ENCODE peak calls at places on chromosome 21, in six cellular contexts. One of them, this sample, is unnamed.

GRCh38 chr21:36735724-36736310 is 36.9 kb downstream of the SIM2 start:
- DNase-seq in GM13977: no peak
- DNase-seq in astrocyte of the spinal cord: no peak
- DNase-seq in fibroblast of pulmonary artery: no peak
- DNase-seq in lower lobe of right lung: no peak
- DNase-seq in CD4-positive, alpha-beta T cell: no peak
- DNase-seq in this sample: no peak

GRCh38 chr21:40516336-40516735 is 330.6 kb downstream of the DSCAM start:
- DNase-seq in astrocyte of the spinal cord: no peak
- DNase-seq in GM13977: no peak
- DNase-seq in fibroblast of pulmonary artery: no peak
- DNase-seq in CD4-positive, alpha-beta T cell: no peak
- DNase-seq in lower lobe of right lung: no peak
- DNase-seq in this sample: no peak

GRCh38 chr21:36075953-36076352 is 6.1 kb downstream of the CBR1 start:
- DNase-seq in GM13977: no peak
- DNase-seq in CD4-positive, alpha-beta T cell: no peak
- DNase-seq in astrocyte of the spinal cord: no peak
- DNase-seq in lower lobe of right lung: no peak
- DNase-seq in fibroblast of pulmonary artery: no peak
- DNase-seq in this sample: no peak

GRCh38 chr21:39863111-39863510 is 4.1 kb upstream of the PCP4 start:
- DNase-seq in GM13977: no peak
- DNase-seq in CD4-positive, alpha-beta T cell: no peak
- DNase-seq in lower lobe of right lung: peak; percentile 65
- DNase-seq in astrocyte of the spinal cord: peak; percentile 46
- DNase-seq in fibroblast of pulmonary artery: no peak
- DNase-seq in this sample: no peak

GRCh38 chr21:33801424-33802405 is 113.9 kb downstream of the ATP5PO start:
- DNase-seq in fibroblast of pulmonary artery: peak; percentile 11
- DNase-seq in astrocyte of the spinal cord: peak; percentile 82
- DNase-seq in lower lobe of right lung: no peak
- DNase-seq in GM13977: no peak
- DNase-seq in CD4-positive, alpha-beta T cell: no peak
- DNase-seq in this sample: no peak

GRCh38 chr21:27719226-27719625 is 752.3 kb upstream of the ADAMTS5 start:
- DNase-seq in fibroblast of pulmonary artery: no peak
- DNase-seq in GM13977: no peak
- DNase-seq in CD4-positive, alpha-beta T cell: no peak
- DNase-seq in astrocyte of the spinal cord: no peak
- DNase-seq in lower lobe of right lung: no peak
- DNase-seq in this sample: no peak

GRCh38 chr21:46650476-46651098 is 15.1 kb downstream of the PRMT2 start:
- DNase-seq in GM13977: no peak
- DNase-seq in lower lobe of right lung: no peak
- DNase-seq in fibroblast of pulmonary artery: no peak
- DNase-seq in CD4-positive, alpha-beta T cell: no peak
- DNase-seq in astrocyte of the spinal cord: no peak
- DNase-seq in this sample: no peak

GRCh38 chr21:33078907-33079582 is 9.1 kb downstream of the OLIG1 start:
- DNase-seq in CD4-positive, alpha-beta T cell: no peak
- DNase-seq in GM13977: peak; percentile 88
- DNase-seq in lower lobe of right lung: no peak
- DNase-seq in astrocyte of the spinal cord: peak; percentile 69
- DNase-seq in fibroblast of pulmonary artery: peak; percentile 14
- DNase-seq in this sample: no peak

GRCh38 chr21:45839274-45839673 is 142.3 kb upstream of the COL6A1 start:
- DNase-seq in GM13977: no peak
- DNase-seq in CD4-positive, alpha-beta T cell: no peak
- DNase-seq in lower lobe of right lung: no peak
- DNase-seq in fibroblast of pulmonary artery: no peak
- DNase-seq in astrocyte of the spinal cord: peak; percentile 47
- DNase-seq in this sample: no peak

GRCh38 chr21:34603002-34603709 is 11.8 kb downstream of the RCAN1 start:
- DNase-seq in CD4-positive, alpha-beta T cell: peak; percentile 32
- DNase-seq in fibroblast of pulmonary artery: peak; percentile 77
- DNase-seq in astrocyte of the spinal cord: peak; percentile 73
- DNase-seq in lower lobe of right lung: peak; percentile 88
- DNase-seq in GM13977: peak; percentile 70
- DNase-seq in this sample: peak; percentile 79

GRCh38 chr21:39564200-39564599 is 48.5 kb upstream of the B3GALT5 start:
- DNase-seq in lower lobe of right lung: no peak
- DNase-seq in fibroblast of pulmonary artery: no peak
- DNase-seq in astrocyte of the spinal cord: no peak
- DNase-seq in GM13977: no peak
- DNase-seq in CD4-positive, alpha-beta T cell: no peak
- DNase-seq in this sample: no peak

GRCh38 chr21:38790961-38791360 is 14.8 kb upstream of the ETS2 start:
- DNase-seq in CD4-positive, alpha-beta T cell: no peak
- DNase-seq in lower lobe of right lung: no peak
- DNase-seq in astrocyte of the spinal cord: no peak
- DNase-seq in GM13977: no peak
- DNase-seq in fibroblast of pulmonary artery: no peak
- DNase-seq in this sample: no peak

GRCh38 chr21:15066231-15066577 is 1.4 kb upstream of the NRIP1 start:
- DNase-seq in GM13977: no peak
- DNase-seq in CD4-positive, alpha-beta T cell: no peak
- DNase-seq in lower lobe of right lung: no peak
- DNase-seq in fibroblast of pulmonary artery: no peak
- DNase-seq in astrocyte of the spinal cord: peak; percentile 52
- DNase-seq in this sample: no peak

GRCh38 chr21:46191257-46191685 is 7.0 kb upstream of the SPATC1L start:
- DNase-seq in GM13977: no peak
- DNase-seq in astrocyte of the spinal cord: peak; percentile 74
- DNase-seq in CD4-positive, alpha-beta T cell: no peak
- DNase-seq in fibroblast of pulmonary artery: peak; percentile 85
- DNase-seq in lower lobe of right lung: no peak
- DNase-seq in this sample: no peak

GRCh38 chr21:44294391-44295162 is 5.3 kb upstream of the PFKL start:
- DNase-seq in astrocyte of the spinal cord: peak; percentile 25
- DNase-seq in CD4-positive, alpha-beta T cell: no peak
- DNase-seq in fibroblast of pulmonary artery: peak; percentile 51
- DNase-seq in GM13977: no peak
- DNase-seq in lower lobe of right lung: no peak
- DNase-seq in this sample: no peak

GRCh38 chr21:35223480-35224156 is 174.5 kb upstream of the RUNX1 start:
- DNase-seq in astrocyte of the spinal cord: no peak
- DNase-seq in CD4-positive, alpha-beta T cell: no peak
- DNase-seq in lower lobe of right lung: no peak
- DNase-seq in fibroblast of pulmonary artery: no peak
- DNase-seq in GM13977: no peak
- DNase-seq in this sample: no peak

GRCh38 chr21:44947930-44948331 is 8.1 kb downstream of the SLX9 start:
- DNase-seq in GM13977: no peak
- DNase-seq in fibroblast of pulmonary artery: no peak
- DNase-seq in lower lobe of right lung: peak; percentile 48
- DNase-seq in astrocyte of the spinal cord: no peak
- DNase-seq in CD4-positive, alpha-beta T cell: no peak
- DNase-seq in this sample: no peak

GRCh38 chr21:34846214-34846575 is 177.4 kb downstream of the CLIC6 start:
- DNase-seq in astrocyte of the spinal cord: no peak
- DNase-seq in GM13977: no peak
- DNase-seq in CD4-positive, alpha-beta T cell: no peak
- DNase-seq in lower lobe of right lung: no peak
- DNase-seq in fibroblast of pulmonary artery: no peak
- DNase-seq in this sample: no peak

GRCh38 chr21:36892201-36892600 is 74.3 kb downstream of the HLCS start:
- DNase-seq in CD4-positive, alpha-beta T cell: no peak
- DNase-seq in astrocyte of the spinal cord: no peak
- DNase-seq in lower lobe of right lung: no peak
- DNase-seq in GM13977: no peak
- DNase-seq in fibroblast of pulmonary artery: no peak
- DNase-seq in this sample: no peak

GRCh38 chr21:42468511-42469131 is 27.4 kb downstream of the RSPH1 start:
- DNase-seq in CD4-positive, alpha-beta T cell: no peak
- DNase-seq in lower lobe of right lung: no peak
- DNase-seq in fibroblast of pulmonary artery: no peak
- DNase-seq in astrocyte of the spinal cord: no peak
- DNase-seq in GM13977: no peak
- DNase-seq in this sample: no peak
- TF ChIP-seq CTCF in CD4-positive, alpha-beta T cell: no peak
- TF ChIP-seq CTCF in lower lobe of right lung: no peak
- TF ChIP-seq CTCF in fibroblast of pulmonary artery: no peak
- TF ChIP-seq CTCF in astrocyte of the spinal cord: no peak
- TF ChIP-seq CTCF in GM13977: no peak
- TF ChIP-seq CTCF in this sample: no peak

DNA sequence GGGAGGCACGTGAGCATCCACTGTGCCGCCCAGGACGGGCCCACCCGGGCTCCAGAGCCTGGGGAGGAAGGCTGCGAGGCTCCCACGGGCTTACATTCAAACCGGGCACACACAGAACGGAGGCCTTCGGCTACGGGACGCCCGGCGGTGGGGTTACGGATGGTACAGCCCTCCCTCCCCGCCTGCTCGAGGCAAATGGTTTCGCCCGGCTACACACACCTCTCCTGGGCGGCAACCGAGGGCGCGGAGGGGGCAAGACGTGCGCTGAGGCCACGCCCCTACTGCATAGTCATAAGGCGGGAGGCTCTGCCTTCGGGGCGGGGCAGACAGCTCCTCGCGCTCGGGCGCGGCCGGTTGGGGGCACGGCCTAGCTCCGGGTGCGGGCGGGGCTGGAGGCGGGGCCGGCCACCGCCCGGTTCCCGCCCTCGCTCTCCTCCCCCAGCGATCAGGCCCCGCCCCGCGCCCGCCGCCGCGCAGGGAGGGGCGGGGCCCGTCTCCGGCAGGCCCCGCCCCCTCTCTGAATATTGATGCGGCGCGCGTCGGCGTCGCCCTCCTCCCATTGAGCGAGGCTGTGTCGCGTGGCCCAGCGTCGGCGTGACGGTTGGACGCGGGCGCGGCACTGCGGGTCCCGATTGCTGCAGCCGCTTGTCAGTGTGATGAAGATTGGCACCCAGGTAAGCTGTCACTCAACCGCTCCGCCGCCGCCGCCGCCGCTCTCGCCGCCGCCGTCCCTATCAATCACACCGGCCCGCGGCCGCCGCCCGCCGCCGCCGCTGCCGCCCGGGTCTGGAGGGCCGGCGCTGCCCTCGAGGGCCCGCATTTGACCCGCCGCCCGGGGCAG is at the start of gene PKNOX1:
- DNase-seq in fibroblast of pulmonary artery: peak; percentile 99
- DNase-seq in astrocyte of the spinal cord: peak; percentile 99
- DNase-seq in lower lobe of right lung: peak; percentile 100
- DNase-seq in GM13977: peak; percentile 100
- DNase-seq in CD4-positive, alpha-beta T cell: peak; percentile 100
- DNase-seq in this sample: peak; percentile 98
- TF ChIP-seq CTCF in fibroblast of pulmonary artery: no peak
- TF ChIP-seq CTCF in astrocyte of the spinal cord: no peak
- TF ChIP-seq CTCF in lower lobe of right lung: no peak
- TF ChIP-seq CTCF in GM13977: no peak
- TF ChIP-seq CTCF in CD4-positive, alpha-beta T cell: peak; percentile 27
- TF ChIP-seq CTCF in this sample: peak; percentile 19

GRCh38 chr21:30713786-30714185 is 4.8 kb downstream of the KRTAP21-3 start:
- DNase-seq in astrocyte of the spinal cord: peak; percentile 15
- DNase-seq in CD4-positive, alpha-beta T cell: no peak
- DNase-seq in lower lobe of right lung: no peak
- DNase-seq in fibroblast of pulmonary artery: no peak
- DNase-seq in GM13977: no peak
- DNase-seq in this sample: no peak
- TF ChIP-seq CTCF in astrocyte of the spinal cord: no peak
- TF ChIP-seq CTCF in CD4-positive, alpha-beta T cell: no peak
- TF ChIP-seq CTCF in lower lobe of right lung: no peak
- TF ChIP-seq CTCF in fibroblast of pulmonary artery: no peak
- TF ChIP-seq CTCF in GM13977: no peak
- TF ChIP-seq CTCF in this sample: no peak

DNA sequence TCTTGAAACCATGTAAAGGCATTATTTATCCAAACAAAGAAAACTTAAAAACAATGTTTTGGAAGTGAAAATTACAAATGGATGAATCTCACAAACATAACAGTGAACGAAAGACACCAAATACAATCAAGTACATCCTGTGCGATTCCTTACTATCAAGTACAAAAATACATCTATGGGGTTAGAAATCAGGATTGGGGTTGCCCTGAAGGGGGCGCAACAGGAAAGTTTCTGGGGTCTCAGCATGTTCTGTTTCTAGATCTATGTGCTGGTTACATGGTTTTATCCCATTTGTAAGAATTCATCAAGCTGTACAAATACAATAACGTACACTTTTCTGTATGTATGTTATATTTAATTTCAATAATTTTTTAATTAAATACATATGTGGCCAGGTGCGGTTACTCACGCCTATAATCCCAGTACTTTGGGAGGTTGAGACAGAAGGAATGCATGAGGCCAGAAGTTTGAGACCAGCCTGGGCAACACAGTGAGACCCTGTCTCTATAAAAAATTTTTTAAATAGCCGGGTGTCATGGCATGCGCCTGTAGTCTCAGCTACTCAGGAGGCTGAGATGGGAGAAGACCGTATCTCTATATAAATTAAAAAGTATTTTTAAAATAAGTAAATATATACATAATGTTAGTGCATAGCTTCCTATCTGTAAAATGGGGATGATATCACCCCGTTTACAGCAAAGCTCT is 121.5 kb upstream of the SOD1 start:
- DNase-seq in GM13977: no peak
- DNase-seq in lower lobe of right lung: no peak
- DNase-seq in fibroblast of pulmonary artery: no peak
- DNase-seq in CD4-positive, alpha-beta T cell: no peak
- DNase-seq in astrocyte of the spinal cord: no peak
- DNase-seq in this sample: peak; percentile 23
- TF ChIP-seq CTCF in GM13977: no peak
- TF ChIP-seq CTCF in lower lobe of right lung: no peak
- TF ChIP-seq CTCF in fibroblast of pulmonary artery: no peak
- TF ChIP-seq CTCF in CD4-positive, alpha-beta T cell: no peak
- TF ChIP-seq CTCF in astrocyte of the spinal cord: peak; percentile 21
- TF ChIP-seq CTCF in this sample: peak; percentile 45

This sample was measured in neural crest cell.